ENCODE peak calls at places on chromosomes 3 and 15, in five cellular contexts. One of them, this sample, is unnamed.

GRCh38 chr3:157573281-157573680 is 70.1 kb upstream of the VEPH1 start:
- DNase-seq in right cardiac atrium: no peak
- DNase-seq in HCEC 1CT: no peak
- DNase-seq in MM.1S: no peak
- DNase-seq in mesenteric fat pad: no peak
- DNase-seq in this sample: no peak

GRCh38 chr3:193660698-193661400 is 67.8 kb downstream of the OPA1 start:
- DNase-seq in HCEC 1CT: no peak
- DNase-seq in mesenteric fat pad: no peak
- DNase-seq in MM.1S: no peak
- DNase-seq in right cardiac atrium: no peak
- DNase-seq in this sample: peak; percentile 5

GRCh38 chr3:102180291-102180931 is 254.4 kb upstream of the ZPLD1 start:
- DNase-seq in MM.1S: no peak
- DNase-seq in right cardiac atrium: no peak
- DNase-seq in mesenteric fat pad: no peak
- DNase-seq in HCEC 1CT: no peak
- DNase-seq in this sample: peak; percentile 95

GRCh38 chr3:56772926-56773587 is 28.7 kb downstream of the ARHGEF3 start:
- DNase-seq in HCEC 1CT: no peak
- DNase-seq in MM.1S: no peak
- DNase-seq in mesenteric fat pad: no peak
- DNase-seq in right cardiac atrium: no peak
- DNase-seq in this sample: no peak

GRCh38 chr15:59313703-59314332 is 58.9 kb downstream of the MYO1E start:
- DNase-seq in mesenteric fat pad: no peak
- DNase-seq in MM.1S: no peak
- DNase-seq in right cardiac atrium: peak; percentile 58
- DNase-seq in HCEC 1CT: no peak
- DNase-seq in this sample: peak; percentile 47

GRCh38 chr15:100566850-100567249 is 35.1 kb downstream of the LINS1 start:
- DNase-seq in HCEC 1CT: no peak
- DNase-seq in right cardiac atrium: no peak
- DNase-seq in mesenteric fat pad: no peak
- DNase-seq in MM.1S: no peak
- DNase-seq in this sample: no peak

GRCh38 chr3:148601766-148602685 is 95.7 kb upstream of the AGTR1 start:
- DNase-seq in right cardiac atrium: no peak
- DNase-seq in HCEC 1CT: peak; percentile 38
- DNase-seq in mesenteric fat pad: no peak
- DNase-seq in MM.1S: no peak
- DNase-seq in this sample: peak; percentile 48

GRCh38 chr3:126715432-126715831 is 11.4 kb downstream of the CHCHD6 start:
- DNase-seq in MM.1S: no peak
- DNase-seq in mesenteric fat pad: no peak
- DNase-seq in right cardiac atrium: no peak
- DNase-seq in HCEC 1CT: no peak
- DNase-seq in this sample: no peak

GRCh38 chr3:43753743-43754142 is 63.0 kb downstream of the ABHD5 start:
- DNase-seq in MM.1S: no peak
- DNase-seq in right cardiac atrium: no peak
- DNase-seq in mesenteric fat pad: no peak
- DNase-seq in HCEC 1CT: peak; percentile 91
- DNase-seq in this sample: peak; percentile 87

GRCh38 chr15:52295421-52295991 is at the start of gene MYO5C:
- DNase-seq in mesenteric fat pad: no peak
- DNase-seq in MM.1S: peak; percentile 48
- DNase-seq in HCEC 1CT: no peak
- DNase-seq in right cardiac atrium: peak; percentile 63
- DNase-seq in this sample: no peak

GRCh38 chr3:118932822-118933558 is 101.7 kb downstream of the IGSF11 start:
- DNase-seq in MM.1S: no peak
- DNase-seq in right cardiac atrium: peak; percentile 68
- DNase-seq in HCEC 1CT: no peak
- DNase-seq in mesenteric fat pad: no peak
- DNase-seq in this sample: no peak

GRCh38 chr3:9397911-9398714 is 698 bp downstream of the SETD5 start:
- DNase-seq in MM.1S: peak; percentile 34
- DNase-seq in HCEC 1CT: peak; percentile 33
- DNase-seq in right cardiac atrium: peak; percentile 47
- DNase-seq in mesenteric fat pad: no peak
- DNase-seq in this sample: peak; percentile 29

GRCh38 chr15:45131510-45131909 is 1.7 kb downstream of the DUOX1 start:
- DNase-seq in mesenteric fat pad: no peak
- DNase-seq in HCEC 1CT: no peak
- DNase-seq in right cardiac atrium: no peak
- DNase-seq in MM.1S: no peak
- DNase-seq in this sample: no peak

GRCh38 chr3:73419179-73419803 is 205.4 kb downstream of the PDZRN3 start:
- DNase-seq in MM.1S: no peak
- DNase-seq in HCEC 1CT: peak; percentile 31
- DNase-seq in right cardiac atrium: no peak
- DNase-seq in mesenteric fat pad: no peak
- DNase-seq in this sample: peak; percentile 89

GRCh38 chr3:188104050-188104449 is 49.9 kb upstream of the LPP start:
- DNase-seq in HCEC 1CT: peak; percentile 25
- DNase-seq in right cardiac atrium: no peak
- DNase-seq in mesenteric fat pad: no peak
- DNase-seq in MM.1S: no peak
- DNase-seq in this sample: peak; percentile 25

GRCh38 chr3:17151598-17152373 is 267.0 kb downstream of the PLCL2 start:
- DNase-seq in MM.1S: peak; percentile 95
- DNase-seq in HCEC 1CT: no peak
- DNase-seq in right cardiac atrium: no peak
- DNase-seq in mesenteric fat pad: peak; percentile 80
- DNase-seq in this sample: no peak

GRCh38 chr3:8809341-8809740 is 39.9 kb upstream of the OXTR start:
- DNase-seq in right cardiac atrium: no peak
- DNase-seq in MM.1S: no peak
- DNase-seq in HCEC 1CT: no peak
- DNase-seq in mesenteric fat pad: no peak
- DNase-seq in this sample: no peak

GRCh38 chr3:88954853-88955252 is 152.6 kb upstream of the EPHA3 start:
- DNase-seq in right cardiac atrium: no peak
- DNase-seq in HCEC 1CT: no peak
- DNase-seq in MM.1S: no peak
- DNase-seq in mesenteric fat pad: no peak
- DNase-seq in this sample: no peak

This sample was measured in IMR-90.